ENCODE peak calls at places on chromosomes 16 and 17, in nine cellular contexts. R is brain microvascular endothelial cell; I is esophagus squamous epithelium; D is transverse colon; C is cardiac fibroblast; L is heart right ventricle; K is CD8-positive, alpha-beta memory T cell; P is A549; M is right atrium auricular region. F is an unnamed sample.

GRCh38 chr17:32240745-32241144 is 24.9 kb upstream of the RHBDL3 start:
- DNase-seq in R (peak; percentile 27), D (no peak), C (peak; percentile 28), K (no peak), L (peak; percentile 64), P (no peak), M (no peak), I (no peak), F (no peak)

GRCh38 chr17:13996758-13997157 is 72.5 kb upstream of the COX10 start:
- DNase-seq in R (no peak), M (no peak), L (no peak), P (no peak), D (no peak), C (no peak), K (no peak), I (no peak), F (no peak)

GRCh38 chr16:397135-397661 is at the start of gene NME4:
- DNase-seq in L (no peak), K (no peak), M (no peak), I (no peak), R (no peak), C (peak; percentile 53), D (peak; percentile 40), P (no peak), F (no peak)

GRCh38 chr16:54938351-54939346 is 8.0 kb downstream of the IRX5 start:
- DNase-seq in L (no peak), K (no peak), C (peak; percentile 26), M (no peak), P (no peak), R (no peak), D (no peak), I (no peak), F (no peak)

GRCh38 chr16:1183235-1183907 is 30.5 kb downstream of the CACNA1H start:
- DNase-seq in C (peak; percentile 72), M (no peak), R (peak; percentile 78), D (peak; percentile 53), P (peak; percentile 58), I (no peak), L (peak; percentile 53), K (no peak), F (no peak)

GRCh38 chr17:3659541-3660111 is 8.8 kb downstream of the TAX1BP3 start:
- DNase-seq in P (peak; percentile 80), D (peak; percentile 43), K (no peak), R (peak; percentile 75), L (peak; percentile 56), I (no peak), M (peak; percentile 86), C (peak; percentile 95), F (no peak)

GRCh38 chr17:34499576-34499975 is 79.8 kb upstream of the TMEM132E start:
- DNase-seq in R (peak; percentile 9), M (no peak), L (no peak), I (no peak), D (no peak), K (no peak), C (peak; percentile 4), P (no peak), F (no peak)

GRCh38 chr17:70013911-70014310 is 61.1 kb upstream of the KCNJ16 start:
- DNase-seq in K (no peak), D (no peak), M (no peak), I (no peak), L (no peak), P (no peak), C (no peak), R (no peak), F (no peak)

GRCh38 chr17:69320210-69320907 is 6.6 kb downstream of the ABCA5 start:
- DNase-seq in I (no peak), P (no peak), L (no peak), K (no peak), M (no peak), D (no peak), C (peak; percentile 7), R (no peak), F (no peak)

GRCh38 chr16:67240506-67240905 is 6.8 kb downstream of the FHOD1 start:
- DNase-seq in I (no peak), C (no peak), P (no peak), K (no peak), L (no peak), R (peak; percentile 22), D (no peak), M (no peak), F (no peak)

GRCh38 chr17:76550712-76551615 is 11.1 kb downstream of the PRCD start:
- DNase-seq in D (no peak), L (no peak), C (peak; percentile 76), M (no peak), P (no peak), R (no peak), K (no peak), I (no peak), F (no peak)
- H3K4me3 ChIP-seq in D (no peak overlapping the region), L (peak overlapping the region; percentile 19), C (no peak overlapping the region), M (no peak overlapping the region), P (no peak overlapping the region), R (no peak overlapping the region), K (no peak overlapping the region), I (no peak overlapping the region), F (no peak overlapping the region)

GRCh38 chr17:409308-409847 is 56.8 kb upstream of the RPH3AL start:
- DNase-seq in P (no peak), K (no peak), C (no peak), L (no peak), D (no peak), R (no peak), I (no peak), M (no peak), F (no peak)
- H3K4me3 ChIP-seq in P (peak overlapping the region; percentile 40), K (peak overlapping the region; percentile 72), C (peak overlapping the region; percentile 51), L (peak overlapping the region; percentile 86), D (peak overlapping the region; percentile 31), R (peak overlapping the region; percentile 40), I (peak overlapping the region; percentile 24), M (peak overlapping the region; percentile 22), F (peak overlapping the region; percentile 57)

GRCh38 chr17:48722201-48722907 is at the start of gene PRAC1:
- DNase-seq in D (no peak), I (no peak), C (no peak), R (no peak), M (no peak), P (no peak), K (no peak), L (no peak), F (no peak)
- H3K4me3 ChIP-seq in D (no peak within 1 kb of the TSS), I (no peak within 1 kb of the TSS), C (no peak within 1 kb of the TSS), R (no peak within 1 kb of the TSS), M (no peak within 1 kb of the TSS), P (no peak within 1 kb of the TSS), K (no peak within 1 kb of the TSS), L (peak within 1 kb of the TSS; percentile 6), F (no peak within 1 kb of the TSS)

DNA sequence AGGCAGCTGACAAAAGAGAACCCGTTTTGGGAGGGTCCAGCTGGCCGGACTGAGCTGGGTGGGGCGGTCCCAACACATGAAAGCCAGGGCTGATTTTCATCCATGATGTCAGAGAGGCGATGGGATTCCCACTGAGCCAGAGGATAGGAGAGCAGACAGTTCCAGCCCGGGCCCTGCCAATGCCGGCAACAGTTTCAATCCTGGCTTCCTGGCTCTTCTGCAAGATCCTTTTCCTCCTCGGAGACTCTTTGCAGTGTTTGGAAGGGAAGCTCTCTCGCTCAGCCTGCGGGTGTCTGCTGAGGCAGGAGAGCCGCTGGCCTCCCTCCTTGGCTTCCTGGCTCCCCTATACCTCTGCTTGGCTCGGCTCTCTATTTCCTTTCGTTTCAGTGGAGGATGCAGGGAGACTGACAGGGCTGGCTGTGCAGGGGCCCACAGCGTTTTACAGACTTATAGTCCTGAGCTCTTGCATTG is 145.5 kb upstream of the SOX9 start:
- DNase-seq in L (peak; percentile 52), R (peak; percentile 40), M (peak; percentile 93), C (peak; percentile 68), P (no peak), K (no peak), D (peak; percentile 75), I (no peak), F (no peak)
- H3K4me3 ChIP-seq in L (peak overlapping the region; percentile 41), R (peak overlapping the region; percentile 37), M (peak overlapping the region; percentile 21), C (peak overlapping the region; percentile 46), P (no peak overlapping the region), K (no peak overlapping the region), D (peak overlapping the region; percentile 29), I (peak overlapping the region; percentile 22), F (no peak overlapping the region)

DNA sequence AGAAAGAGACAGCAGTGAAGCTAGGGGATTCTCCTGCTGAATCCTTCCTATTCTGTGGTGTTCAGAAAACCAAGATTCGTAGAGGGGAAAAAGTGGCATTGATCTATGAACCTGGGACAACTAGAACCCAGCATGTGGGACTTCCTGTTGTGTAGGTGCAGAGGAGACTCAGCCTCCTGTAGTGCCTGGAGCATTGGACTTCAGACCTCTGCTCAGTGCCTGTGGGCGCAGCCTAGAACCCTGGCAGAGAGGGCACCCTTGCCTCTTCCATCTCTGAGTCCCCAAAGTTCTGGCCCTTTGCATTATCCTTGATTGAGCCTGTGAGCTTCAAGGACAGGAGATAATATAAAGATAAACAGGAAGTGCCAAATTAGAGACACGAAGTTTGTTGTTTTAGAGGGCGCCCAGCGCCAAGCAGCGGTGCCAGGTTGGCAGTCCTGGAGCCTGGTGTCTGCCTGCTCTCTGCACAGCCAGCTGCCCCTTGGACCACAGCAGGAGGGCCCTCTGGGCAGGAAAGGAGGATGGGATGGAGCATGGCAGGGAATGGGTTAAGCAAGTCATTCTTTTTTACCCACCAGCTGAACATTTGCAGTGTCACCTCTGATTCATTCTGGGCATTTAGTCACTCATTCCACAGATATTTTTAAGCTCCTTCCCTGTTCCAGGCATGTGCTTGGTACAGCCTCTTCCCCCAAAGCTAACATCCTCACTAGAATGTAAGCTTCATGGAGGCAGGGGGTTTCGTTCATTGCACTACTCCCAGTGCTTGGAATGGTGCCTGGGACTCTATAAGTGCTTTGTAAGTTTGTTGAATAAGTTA is 11.9 kb upstream of the SP6 start:
- DNase-seq in D (no peak), C (peak; percentile 65), R (peak; percentile 67), L (no peak), P (peak; percentile 91), I (no peak), M (no peak), K (no peak), F (peak; percentile 66)
- H3K4me3 ChIP-seq in D (no peak overlapping the region), C (no peak overlapping the region), R (no peak overlapping the region), L (no peak overlapping the region), P (no peak overlapping the region), I (no peak overlapping the region), M (no peak overlapping the region), K (no peak overlapping the region), F (peak overlapping the region; percentile 23)

GRCh38 chr17:51045616-51046526 is 74.8 kb downstream of the SPAG9 start:
- DNase-seq in L (no peak), C (peak; percentile 23), R (no peak), K (no peak), M (no peak), P (no peak), I (no peak), D (no peak), F (no peak)
- H3K4me3 ChIP-seq in L (peak overlapping the region; percentile 10), C (peak overlapping the region; percentile 33), R (peak overlapping the region; percentile 43), K (no peak overlapping the region), M (no peak overlapping the region), P (no peak overlapping the region), I (no peak overlapping the region), D (no peak overlapping the region), F (no peak overlapping the region)

F was measured in HCT116.